ENCODE peak calls at places on chromosomes 5 and 9, in four cellular contexts. E, G, R and U are unnamed samples. For H3K9me3, the result is how much of the 10 kb centered on the place peaks cover.

GRCh38 chr5:71589903-71590302 is 2.8 kb downstream of the MCCC2 start:
- DNase-seq in R (no peak), G (no peak), E (no peak), U (no peak)

GRCh38 chr5:138873886-138874200 is 1.3 kb downstream of the LRRTM2 start:
- DNase-seq in G (no peak), R (no peak), E (no peak), U (no peak)

GRCh38 chr9:130972957-130973685 is 34.1 kb upstream of the FIBCD1 start:
- DNase-seq in R (no peak), E (no peak), G (no peak), U (no peak)

GRCh38 chr5:95134326-95134725 is 150.6 kb downstream of the MCTP1 start:
- DNase-seq in E (no peak), R (no peak), G (no peak), U (no peak)

GRCh38 chr5:62029303-62029702 is 276.7 kb upstream of the KIF2A start:
- DNase-seq in G (no peak), R (no peak), E (no peak), U (no peak)

GRCh38 chr5:151204051-151204450 is 19.8 kb downstream of the CCDC69 start:
- DNase-seq in R (no peak), G (no peak), E (no peak), U (no peak)

GRCh38 chr5:30100929-30101328 is 1092.6 kb upstream of the CDH6 start:
- DNase-seq in E (no peak), G (no peak), R (no peak), U (no peak)

GRCh38 chr5:159555084-159555483 is 224.8 kb upstream of the IL12B start:
- DNase-seq in G (no peak), E (no peak), R (no peak), U (no peak)

GRCh38 chr9:126902160-126902559 is 12.4 kb upstream of the RALGPS1 start:
- DNase-seq in G (no peak), E (no peak), R (no peak), U (no peak)

GRCh38 chr9:87682618-87683017 is 43.3 kb upstream of the CTSL start:
- DNase-seq in G (no peak), R (no peak), E (no peak), U (no peak)

GRCh38 chr9:34797367-34797766 is 87.4 kb upstream of the CCL21 start:
- DNase-seq in G (no peak), R (no peak), E (no peak), U (no peak)

GRCh38 chr5:139443766-139444473 is 4.6 kb upstream of the DNAJC18 start:
- DNase-seq in E (no peak), G (peak), R (no peak), U (no peak)

GRCh38 chr5:144453753-144454152 is 283.1 kb downstream of the KCTD16 start:
- DNase-seq in R (no peak), E (no peak), G (no peak), U (no peak)

GRCh38 chr5:73822989-73823339 is 197.0 kb downstream of the ARHGEF28 start:
- DNase-seq in E (no peak), G (no peak), R (no peak), U (peak)

GRCh38 chr5:88094403-88094802 is 174.2 kb downstream of the TMEM161B start:
- DNase-seq in G (no peak), R (no peak), E (no peak), U (no peak)

GRCh38 chr9:87076825-87077224 is 129.5 kb upstream of the GAS1 start:
- DNase-seq in G (no peak), R (no peak), E (no peak), U (no peak)

DNA sequence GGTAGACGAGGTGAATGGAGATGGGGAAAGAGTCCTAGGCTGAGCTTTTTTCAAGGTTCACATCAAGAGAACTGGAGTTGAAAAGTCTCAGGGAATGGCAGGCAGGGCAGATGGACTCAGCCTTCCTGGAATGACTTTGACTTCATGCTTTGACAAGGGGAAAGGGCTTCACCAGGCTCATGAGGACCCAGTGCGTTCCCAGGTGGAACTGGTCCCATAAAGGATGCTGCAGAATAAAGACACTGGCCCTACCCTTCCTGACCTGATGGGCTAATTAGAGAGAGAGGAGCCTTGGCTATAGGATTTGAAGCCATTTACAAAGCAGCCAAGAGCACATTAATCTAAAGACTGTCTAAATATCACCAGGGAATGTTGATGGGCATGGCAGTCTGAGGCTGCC is 63.8 kb downstream of the IL31RA start:
- DNase-seq in G (no peak), E (no peak), R (no peak), U (no peak)
- H3K27ac ChIP-seq in G (no peak), E (no peak), R (no peak), U (no peak)

GRCh38 chr9:124130277-124131075 is 118.9 kb downstream of the LHX2 start:
- DNase-seq in G (no peak), R (no peak), E (no peak), U (no peak)

GRCh38 chr9:124126571-124127289 is 115.2 kb downstream of the LHX2 start:
- DNase-seq in G (peak), E (peak), R (peak), U (peak)

GRCh38 chr9:124125590-124126047 is 114.1 kb downstream of the LHX2 start:
- DNase-seq in R (no peak), G (no peak), E (no peak), U (no peak)

GRCh38 chr9:124127290-124127646 is 115.7 kb downstream of the LHX2 start:
- DNase-seq in E (no peak), G (no peak), R (no peak), U (no peak)

DNA sequence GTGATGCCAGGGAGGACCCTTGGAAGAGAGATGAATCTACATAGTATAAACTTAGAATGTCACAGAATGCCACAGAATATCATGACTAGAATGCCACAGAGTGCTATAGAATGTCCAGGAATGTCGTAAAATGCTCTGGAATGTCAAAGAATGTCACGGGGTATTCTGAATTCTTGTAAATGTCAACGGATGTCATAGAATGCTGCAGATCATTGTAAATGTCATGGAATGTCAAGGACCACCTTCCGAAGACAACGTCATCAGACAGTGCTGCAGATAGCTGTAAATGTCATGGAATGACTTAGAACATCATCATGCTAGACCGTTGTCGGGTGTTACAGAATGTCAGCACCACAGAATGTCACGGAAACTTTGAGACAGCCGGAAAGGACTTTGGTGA is 117.0 kb downstream of the LHX2 start:
- DNase-seq in R (no peak), E (no peak), G (no peak), U (no peak)
- H3K9me3 ChIP-seq in R (under half), E (under half), G (under half), U (under half)

GRCh38 chr5:80988419-80988925 is 28.3 kb downstream of the RASGRF2 start:
- DNase-seq in E (no peak), R (no peak), G (no peak), U (no peak)

GRCh38 chr5:80989883-80990282 is 29.7 kb downstream of the RASGRF2 start:
- DNase-seq in G (no peak), R (no peak), E (no peak), U (no peak)

GRCh38 chr5:80990527-80990926 is 30.4 kb downstream of the RASGRF2 start:
- DNase-seq in G (no peak), R (no peak), E (no peak), U (no peak)

GRCh38 chr5:80985600-80986228 is 25.6 kb downstream of the RASGRF2 start:
- DNase-seq in G (no peak), E (no peak), R (no peak), U (no peak)

DNA sequence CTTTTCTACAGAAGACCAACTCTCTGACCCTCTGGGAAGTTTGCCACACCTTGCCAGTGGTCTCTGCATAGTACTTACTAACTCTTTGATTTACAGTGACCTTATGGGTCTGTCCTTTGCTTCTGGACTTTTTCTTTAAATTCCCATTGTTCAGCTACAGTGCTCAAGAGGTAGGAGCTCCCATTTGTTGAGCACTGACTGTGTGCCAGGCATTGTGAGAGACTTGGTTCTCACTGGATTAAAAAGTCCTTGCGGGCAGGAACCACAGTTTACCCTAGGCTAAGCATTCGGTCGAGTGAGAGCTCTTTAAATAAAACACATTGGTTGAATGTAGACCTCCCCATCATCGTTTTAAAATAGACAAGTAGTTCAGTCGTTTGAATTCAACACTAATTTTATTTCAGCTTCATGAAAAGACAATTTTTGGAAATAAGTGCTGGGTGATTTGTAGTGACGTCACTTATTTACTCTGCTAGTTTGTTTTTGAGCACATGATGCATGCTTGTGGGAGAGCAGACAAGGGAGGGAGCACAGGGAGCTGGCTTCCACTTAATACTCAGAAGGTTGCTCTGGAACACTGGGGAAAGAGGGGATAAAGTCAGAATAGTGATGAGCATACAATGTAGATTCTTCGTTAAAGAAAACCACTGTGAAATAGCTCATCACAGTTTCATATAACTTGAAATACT is 27.1 kb downstream of the RASGRF2 start:
- DNase-seq in E (no peak), R (no peak), G (no peak), U (no peak)
- H3K27ac ChIP-seq in E (no peak), R (no peak), G (no peak), U (no peak)

DNA sequence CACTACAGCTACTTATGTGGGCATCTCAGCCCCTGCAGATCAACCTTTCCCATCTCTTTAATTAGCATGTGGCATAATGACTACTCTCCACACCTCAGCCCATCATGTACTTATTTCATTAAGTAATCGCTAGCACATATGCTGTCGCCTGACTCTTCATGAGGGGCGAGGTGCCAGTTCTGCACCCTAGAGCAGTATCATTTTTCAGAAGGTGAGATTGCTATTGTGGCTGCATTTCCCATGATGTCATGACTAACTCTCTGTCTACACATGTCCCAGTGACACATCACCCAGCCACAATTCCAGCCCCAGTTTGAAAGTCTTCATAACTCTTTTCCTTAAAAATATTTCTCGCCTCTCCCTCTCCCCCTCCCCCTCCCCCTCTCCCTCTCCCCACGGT is 7.6 kb upstream of the F2RL1 start:
- DNase-seq in E (no peak), G (no peak), R (no peak), U (no peak)
- H3K9me3 ChIP-seq in E (under half), G (under half), R (under half), U (under half)

DNA sequence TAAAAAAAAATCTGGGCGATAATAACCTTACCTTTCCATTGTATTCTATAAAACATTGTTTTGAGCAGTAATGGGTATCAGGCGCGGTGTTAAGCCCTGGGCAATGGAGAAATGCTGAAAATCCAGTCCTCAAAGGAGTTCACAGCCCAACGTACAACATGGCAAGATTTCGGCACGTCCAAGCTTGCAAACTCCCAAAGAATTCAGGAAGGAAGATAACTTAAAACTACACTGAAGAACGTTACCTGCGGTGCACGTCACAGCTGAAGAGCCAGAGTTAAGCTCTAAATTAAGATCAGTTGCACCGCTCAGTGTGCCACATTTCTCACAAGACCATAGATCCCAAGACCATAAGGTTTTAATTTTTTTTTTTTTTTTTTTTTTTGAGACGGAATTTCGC is 942 bp downstream of the ALDH7A1 start:
- DNase-seq in R (no peak), E (no peak), G (no peak), U (peak)
- H3K27ac ChIP-seq in R (peak), E (no peak), G (no peak), U (no peak)

DNA sequence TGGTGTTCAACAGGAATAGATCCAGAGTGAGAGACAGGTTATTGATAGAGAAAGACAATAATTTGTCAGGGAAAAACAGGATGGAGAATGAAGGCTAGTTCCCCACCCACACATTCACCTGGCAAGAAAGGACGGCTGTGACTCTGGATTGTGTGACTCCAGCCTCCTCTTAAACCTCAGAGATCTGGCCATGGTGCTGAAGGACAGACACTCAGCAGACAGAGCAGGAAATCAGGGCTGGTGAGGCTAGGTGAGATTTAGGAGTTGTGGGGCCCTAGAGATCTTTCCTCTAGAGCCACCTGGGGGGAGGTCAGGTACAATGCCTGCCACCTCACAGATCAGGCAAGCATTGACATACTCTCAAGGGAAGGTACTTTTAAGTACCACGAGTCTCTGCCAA is 15.2 kb downstream of the OR1B1 start:
- DNase-seq in E (no peak), G (no peak), R (no peak), U (no peak)
- H3K9me3 ChIP-seq in E (under half), G (under half), R (under half), U (under half)

GRCh38 chr5:43677241-43677640 is 74.3 kb downstream of the NNT start:
- DNase-seq in E (no peak), G (no peak), R (no peak), U (no peak)
- H3K27ac ChIP-seq in E (no peak), G (no peak), R (no peak), U (no peak)